ENCODE peak calls at places on chromosome 22, in seven cellular contexts. P, G, A, M, Y, E and X are unnamed samples.

GRCh38 chr22:45162531-45162930 is 1.2 kb upstream of the NUP50 start:
- DNase-seq in P (no peak), G (no peak), A (no peak), M (no peak), Y (no peak), E (no peak), X (no peak)

GRCh38 chr22:24407278-24407665 is 20.1 kb upstream of the ADORA2A start:
- DNase-seq in P (no peak), G (peak), A (no peak), M (no peak), Y (no peak), E (no peak), X (peak)

GRCh38 chr22:47837703-47838102 is 1075.3 kb downstream of the TBC1D22A start:
- DNase-seq in P (no peak), G (peak), A (no peak), M (peak), Y (no peak), E (peak), X (no peak)

GRCh38 chr22:23054531-23055257 is 15.6 kb upstream of the GNAZ start:
- DNase-seq in P (no peak), G (no peak), A (no peak), M (peak), Y (no peak), E (peak), X (no peak)

GRCh38 chr22:46731246-46732040 is 6.6 kb downstream of the CERK start:
- DNase-seq in P (no peak), G (no peak), A (no peak), M (no peak), Y (no peak), E (no peak), X (peak)

GRCh38 chr22:29636751-29637150 is 33.3 kb downstream of the NF2 start:
- DNase-seq in P (no peak), G (no peak), A (no peak), M (no peak), Y (no peak), E (no peak), X (no peak)

GRCh38 chr22:37337204-37337943 is 55.1 kb downstream of the CYTH4 start:
- DNase-seq in P (no peak), G (peak), A (no peak), M (no peak), Y (no peak), E (no peak), X (peak)

GRCh38 chr22:44988671-44989070 is 21.1 kb downstream of the PHF21B start:
- DNase-seq in P (no peak), G (no peak), A (no peak), M (no peak), Y (no peak), E (no peak), X (peak)

GRCh38 chr22:32058656-32059280 is 15.7 kb downstream of the SLC5A1 start:
- DNase-seq in P (no peak), G (peak), A (no peak), M (no peak), Y (no peak), E (no peak), X (no peak)

GRCh38 chr22:35785181-35785923 is 67.7 kb downstream of the APOL5 start:
- DNase-seq in P (no peak), G (peak), A (no peak), M (no peak), Y (no peak), E (no peak), X (no peak)

GRCh38 chr22:21444701-21445436 is 22.3 kb upstream of the TMEM191C start:
- DNase-seq in P (no peak), G (no peak), A (peak), M (no peak), Y (no peak), E (no peak), X (no peak)

GRCh38 chr22:28332410-28332809 is 347.2 kb downstream of the TTC28 start:
- DNase-seq in P (no peak), G (no peak), A (no peak), M (no peak), Y (no peak), E (peak), X (no peak)

GRCh38 chr22:48941903-48942625 is 885.6 kb downstream of the BRD1 start:
- DNase-seq in P (no peak), G (no peak), A (peak), M (no peak), Y (no peak), E (no peak), X (peak)

GRCh38 chr22:27991586-27992293 is 72.7 kb upstream of the PITPNB start:
- DNase-seq in P (no peak), G (no peak), A (no peak), M (no peak), Y (no peak), E (no peak), X (peak)

GRCh38 chr22:42670921-42671709 is 21.9 kb upstream of the CYB5R3 start:
- DNase-seq in P (no peak), G (peak), A (no peak), M (no peak), Y (no peak), E (no peak), X (no peak)

GRCh38 chr22:49113758-49114157 is 713.9 kb downstream of the BRD1 start:
- DNase-seq in P (no peak), G (no peak), A (no peak), M (no peak), Y (no peak), E (no peak), X (peak)